ENCODE peak calls at places on chromosome 17, in eight cellular contexts. One of them, this sample, is unnamed.

GRCh38 chr17:74249966-74250365 is 24.1 kb upstream of the DNAI2 start:
- DNase-seq in HCT116: no peak
- DNase-seq in upper lobe of right lung: no peak
- DNase-seq in heart right ventricle: no peak
- DNase-seq in dorsolateral prefrontal cortex: no peak
- DNase-seq in MCF 10A: no peak
- DNase-seq in astrocyte: no peak
- DNase-seq in GM12865: no peak
- DNase-seq in this sample: no peak

GRCh38 chr17:7855643-7856080 is 796 bp downstream of the TMEM88 start:
- DNase-seq in dorsolateral prefrontal cortex: peak
- DNase-seq in heart right ventricle: peak
- DNase-seq in GM12865: no peak
- DNase-seq in upper lobe of right lung: no peak
- DNase-seq in MCF 10A: no peak
- DNase-seq in astrocyte: no peak
- DNase-seq in HCT116: no peak
- DNase-seq in this sample: no peak

GRCh38 chr17:9816472-9816871 is 5.4 kb downstream of the GSG1L2 start:
- DNase-seq in astrocyte: no peak
- DNase-seq in MCF 10A: no peak
- DNase-seq in GM12865: no peak
- DNase-seq in dorsolateral prefrontal cortex: no peak
- DNase-seq in HCT116: no peak
- DNase-seq in upper lobe of right lung: no peak
- DNase-seq in heart right ventricle: no peak
- DNase-seq in this sample: no peak

GRCh38 chr17:58267347-58268324 is 13.1 kb downstream of the MPO start:
- DNase-seq in upper lobe of right lung: peak
- DNase-seq in HCT116: no peak
- DNase-seq in GM12865: no peak
- DNase-seq in astrocyte: no peak
- DNase-seq in heart right ventricle: no peak
- DNase-seq in dorsolateral prefrontal cortex: no peak
- DNase-seq in MCF 10A: no peak
- DNase-seq in this sample: no peak

GRCh38 chr17:11900103-11900502 is 97.2 kb downstream of the ZNF18 start:
- DNase-seq in astrocyte: no peak
- DNase-seq in heart right ventricle: no peak
- DNase-seq in upper lobe of right lung: no peak
- DNase-seq in HCT116: no peak
- DNase-seq in dorsolateral prefrontal cortex: no peak
- DNase-seq in MCF 10A: no peak
- DNase-seq in GM12865: no peak
- DNase-seq in this sample: no peak

GRCh38 chr17:63676540-63676933 is 23.4 kb downstream of the LIMD2 start:
- DNase-seq in dorsolateral prefrontal cortex: no peak
- DNase-seq in GM12865: no peak
- DNase-seq in heart right ventricle: no peak
- DNase-seq in upper lobe of right lung: no peak
- DNase-seq in HCT116: no peak
- DNase-seq in MCF 10A: no peak
- DNase-seq in astrocyte: no peak
- DNase-seq in this sample: no peak

GRCh38 chr17:76272541-76273434 is 7.6 kb downstream of the UBALD2 start:
- DNase-seq in upper lobe of right lung: no peak
- DNase-seq in HCT116: no peak
- DNase-seq in dorsolateral prefrontal cortex: no peak
- DNase-seq in astrocyte: no peak
- DNase-seq in GM12865: peak
- DNase-seq in MCF 10A: no peak
- DNase-seq in heart right ventricle: no peak
- DNase-seq in this sample: no peak

GRCh38 chr17:17186051-17186450 is 20.1 kb downstream of the PLD6 start:
- DNase-seq in dorsolateral prefrontal cortex: no peak
- DNase-seq in GM12865: peak
- DNase-seq in heart right ventricle: no peak
- DNase-seq in upper lobe of right lung: no peak
- DNase-seq in HCT116: no peak
- DNase-seq in astrocyte: no peak
- DNase-seq in MCF 10A: no peak
- DNase-seq in this sample: no peak

GRCh38 chr17:68288804-68289203 is 2.1 kb downstream of the SLC16A6 start:
- DNase-seq in GM12865: peak
- DNase-seq in MCF 10A: no peak
- DNase-seq in heart right ventricle: no peak
- DNase-seq in astrocyte: no peak
- DNase-seq in HCT116: no peak
- DNase-seq in upper lobe of right lung: no peak
- DNase-seq in dorsolateral prefrontal cortex: no peak
- DNase-seq in this sample: no peak

GRCh38 chr17:39926588-39927100 is 757 bp downstream of the ORMDL3 start:
- DNase-seq in upper lobe of right lung: peak
- DNase-seq in MCF 10A: peak
- DNase-seq in astrocyte: no peak
- DNase-seq in GM12865: peak
- DNase-seq in HCT116: no peak
- DNase-seq in heart right ventricle: no peak
- DNase-seq in dorsolateral prefrontal cortex: no peak
- DNase-seq in this sample: no peak

GRCh38 chr17:82300707-82301270 is 16.6 kb downstream of the CD7 start:
- DNase-seq in astrocyte: no peak
- DNase-seq in HCT116: no peak
- DNase-seq in MCF 10A: peak
- DNase-seq in dorsolateral prefrontal cortex: peak
- DNase-seq in GM12865: peak
- DNase-seq in heart right ventricle: peak
- DNase-seq in upper lobe of right lung: peak
- DNase-seq in this sample: peak

GRCh38 chr17:17063546-17064122 is 21.4 kb downstream of the MPRIP start:
- DNase-seq in astrocyte: no peak
- DNase-seq in dorsolateral prefrontal cortex: peak
- DNase-seq in GM12865: no peak
- DNase-seq in heart right ventricle: peak
- DNase-seq in HCT116: no peak
- DNase-seq in upper lobe of right lung: peak
- DNase-seq in MCF 10A: peak
- DNase-seq in this sample: no peak

GRCh38 chr17:78133179-78133951 is 2.8 kb downstream of the TMC8 start:
- DNase-seq in MCF 10A: no peak
- DNase-seq in dorsolateral prefrontal cortex: no peak
- DNase-seq in GM12865: no peak
- DNase-seq in HCT116: no peak
- DNase-seq in upper lobe of right lung: no peak
- DNase-seq in astrocyte: no peak
- DNase-seq in heart right ventricle: no peak
- DNase-seq in this sample: no peak

GRCh38 chr17:78134899-78135385 is 4.4 kb downstream of the TMC8 start:
- DNase-seq in HCT116: no peak
- DNase-seq in upper lobe of right lung: no peak
- DNase-seq in heart right ventricle: no peak
- DNase-seq in MCF 10A: no peak
- DNase-seq in dorsolateral prefrontal cortex: no peak
- DNase-seq in GM12865: no peak
- DNase-seq in astrocyte: no peak
- DNase-seq in this sample: no peak

GRCh38 chr17:78135858-78136500 is 5.4 kb downstream of the TMC8 start:
- DNase-seq in heart right ventricle: no peak
- DNase-seq in GM12865: no peak
- DNase-seq in upper lobe of right lung: no peak
- DNase-seq in dorsolateral prefrontal cortex: no peak
- DNase-seq in astrocyte: no peak
- DNase-seq in HCT116: no peak
- DNase-seq in MCF 10A: no peak
- DNase-seq in this sample: no peak

GRCh38 chr17:78132767-78133178 is 2.2 kb downstream of the TMC8 start:
- DNase-seq in GM12865: no peak
- DNase-seq in astrocyte: no peak
- DNase-seq in heart right ventricle: no peak
- DNase-seq in upper lobe of right lung: no peak
- DNase-seq in dorsolateral prefrontal cortex: no peak
- DNase-seq in MCF 10A: no peak
- DNase-seq in HCT116: no peak
- DNase-seq in this sample: no peak

DNA sequence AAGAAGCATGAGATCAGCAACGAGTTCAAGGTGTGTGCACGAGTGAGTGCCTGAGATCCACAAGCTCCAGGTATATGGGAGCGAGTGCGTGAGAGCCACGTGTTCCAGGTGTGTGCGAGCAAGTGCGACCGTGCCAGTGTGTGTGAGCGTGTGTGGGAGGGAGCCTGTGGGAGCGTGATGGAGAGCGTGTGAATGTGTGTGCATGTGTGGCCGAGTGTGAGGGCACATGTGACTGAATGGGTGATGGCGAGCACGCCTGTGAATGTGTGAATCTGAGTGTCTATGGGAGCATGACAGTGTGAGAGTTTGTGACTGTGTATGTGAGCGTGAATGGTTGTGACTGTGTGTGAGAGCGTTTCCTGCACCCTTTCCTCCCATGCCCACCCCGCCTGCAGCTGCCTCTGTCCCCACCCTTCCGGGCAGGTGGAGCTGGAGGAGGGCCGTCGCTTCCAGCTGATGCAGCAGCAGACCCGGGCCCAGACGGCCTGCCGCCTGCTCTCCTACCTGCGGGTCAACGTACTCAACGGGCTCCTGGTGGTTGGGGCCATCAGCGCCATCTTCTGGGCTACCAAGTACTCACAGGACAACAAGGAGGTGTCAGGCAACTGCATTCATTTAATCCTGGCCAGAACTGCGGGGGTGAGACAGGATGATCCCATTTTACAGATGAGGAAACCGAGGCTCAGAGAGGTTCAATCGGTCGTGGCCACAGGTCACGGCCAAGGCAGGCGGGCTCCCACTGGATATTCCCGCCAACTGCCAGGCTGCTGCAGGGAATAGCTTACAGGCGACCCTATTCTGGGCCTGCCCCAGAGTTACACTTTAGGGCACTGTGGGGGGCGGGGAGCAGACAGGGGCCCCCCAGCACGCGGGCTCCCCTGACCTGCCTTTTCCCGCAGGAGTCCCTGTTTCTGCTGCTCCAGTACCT is 3.7 kb downstream of the TMC8 start:
- DNase-seq in HCT116: peak
- DNase-seq in dorsolateral prefrontal cortex: no peak
- DNase-seq in MCF 10A: peak
- DNase-seq in GM12865: peak
- DNase-seq in astrocyte: no peak
- DNase-seq in heart right ventricle: no peak
- DNase-seq in upper lobe of right lung: peak
- DNase-seq in this sample: no peak
- TF ChIP-seq CTCF in HCT116: peak
- TF ChIP-seq CTCF in dorsolateral prefrontal cortex: peak
- TF ChIP-seq CTCF in MCF 10A: peak
- TF ChIP-seq CTCF in GM12865: peak
- TF ChIP-seq CTCF in astrocyte: peak
- TF ChIP-seq CTCF in heart right ventricle: peak
- TF ChIP-seq CTCF in upper lobe of right lung: peak
- TF ChIP-seq CTCF in this sample: peak

DNA sequence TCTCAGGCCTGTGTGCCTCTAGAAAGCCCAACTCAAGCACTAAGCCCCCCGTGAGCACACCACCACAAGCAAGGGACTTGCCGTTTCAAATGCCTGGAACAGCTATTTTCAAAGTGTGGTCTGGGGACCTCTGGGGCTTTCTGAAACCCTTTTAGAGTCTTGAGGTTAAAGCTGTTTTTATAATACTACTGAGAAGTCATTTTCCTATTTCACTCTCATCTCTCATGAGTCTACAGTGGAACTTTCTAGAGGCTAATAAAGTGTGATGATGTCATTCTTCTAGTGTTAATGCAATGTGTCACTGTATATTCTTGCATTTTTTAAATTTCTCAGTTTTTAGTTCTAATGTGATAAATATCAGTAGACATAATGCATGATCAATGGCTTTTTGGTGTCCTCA is 443.8 kb downstream of the HS3ST3B1 start:
- DNase-seq in heart right ventricle: no peak
- DNase-seq in HCT116: no peak
- DNase-seq in dorsolateral prefrontal cortex: no peak
- DNase-seq in upper lobe of right lung: no peak
- DNase-seq in astrocyte: no peak
- DNase-seq in MCF 10A: no peak
- DNase-seq in GM12865: no peak
- DNase-seq in this sample: peak
- TF ChIP-seq CTCF in heart right ventricle: no peak
- TF ChIP-seq CTCF in HCT116: no peak
- TF ChIP-seq CTCF in dorsolateral prefrontal cortex: no peak
- TF ChIP-seq CTCF in upper lobe of right lung: no peak
- TF ChIP-seq CTCF in astrocyte: no peak
- TF ChIP-seq CTCF in MCF 10A: no peak
- TF ChIP-seq CTCF in GM12865: no peak
- TF ChIP-seq CTCF in this sample: no peak

DNA sequence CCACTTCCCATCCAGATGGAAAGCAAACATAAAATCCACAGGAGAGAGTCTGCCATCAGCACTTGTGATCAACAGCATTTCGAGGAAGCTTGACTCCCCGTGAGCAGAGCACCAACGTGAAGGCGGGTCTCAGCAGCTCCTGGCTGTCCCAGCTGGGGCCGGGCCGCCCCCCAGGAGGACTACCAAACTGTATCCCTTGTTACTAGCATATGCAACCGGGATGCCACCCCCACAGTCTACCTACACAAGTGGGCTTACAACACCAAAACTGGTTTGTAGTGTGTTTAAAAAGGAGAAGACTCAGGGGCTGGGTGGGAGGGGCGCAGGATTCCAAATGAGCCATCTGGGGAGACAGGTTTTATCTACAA is 121.0 kb downstream of the SLC39A11 start:
- DNase-seq in heart right ventricle: no peak
- DNase-seq in upper lobe of right lung: no peak
- DNase-seq in HCT116: no peak
- DNase-seq in MCF 10A: no peak
- DNase-seq in astrocyte: no peak
- DNase-seq in dorsolateral prefrontal cortex: no peak
- DNase-seq in GM12865: no peak
- DNase-seq in this sample: no peak
- TF ChIP-seq CTCF in heart right ventricle: no peak
- TF ChIP-seq CTCF in upper lobe of right lung: no peak
- TF ChIP-seq CTCF in HCT116: no peak
- TF ChIP-seq CTCF in MCF 10A: no peak
- TF ChIP-seq CTCF in astrocyte: no peak
- TF ChIP-seq CTCF in dorsolateral prefrontal cortex: no peak
- TF ChIP-seq CTCF in GM12865: no peak
- TF ChIP-seq CTCF in this sample: no peak

DNA sequence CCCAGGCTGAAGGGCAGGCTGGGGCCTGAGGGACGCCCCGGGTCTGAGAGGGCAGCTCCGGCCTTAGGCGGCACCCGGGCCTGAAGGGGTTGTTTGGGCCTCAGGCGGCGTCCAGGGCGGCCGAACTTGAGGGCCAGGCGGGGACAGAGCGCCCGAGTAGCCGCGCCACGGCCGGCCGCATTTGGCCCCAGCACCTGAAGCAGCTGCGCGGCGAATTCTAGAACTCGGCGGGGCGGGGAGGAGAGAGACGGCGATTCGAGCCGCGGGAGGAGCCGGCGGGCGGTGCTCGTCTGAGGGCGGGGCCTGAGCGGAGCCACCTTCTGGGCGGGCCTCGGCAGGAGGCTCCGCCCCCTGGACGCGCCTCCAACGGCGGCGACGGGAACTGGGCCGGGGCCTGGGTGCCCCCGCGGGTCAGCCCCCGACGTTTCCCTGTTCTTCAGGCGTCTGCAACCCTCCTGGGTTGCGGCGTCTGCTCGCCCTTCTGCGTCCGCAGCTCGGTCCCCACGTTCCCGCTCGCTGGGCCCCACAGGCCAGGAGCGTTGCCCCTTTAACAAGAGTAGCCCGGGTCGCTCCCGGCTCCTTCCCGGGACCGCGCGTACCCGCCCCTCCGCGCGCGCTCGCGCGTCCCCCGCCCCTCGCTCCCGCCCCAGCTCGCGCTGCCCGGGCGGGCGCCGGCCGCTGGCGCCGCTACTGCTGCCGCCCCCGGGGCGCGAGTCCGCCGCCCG is at the start of the genes INCA1 and KIF1C:
- DNase-seq in GM12865: peak
- DNase-seq in heart right ventricle: peak
- DNase-seq in MCF 10A: peak
- DNase-seq in dorsolateral prefrontal cortex: peak
- DNase-seq in upper lobe of right lung: peak
- DNase-seq in astrocyte: peak
- DNase-seq in HCT116: peak
- DNase-seq in this sample: peak
- TF ChIP-seq CTCF in GM12865: no peak
- TF ChIP-seq CTCF in heart right ventricle: no peak
- TF ChIP-seq CTCF in MCF 10A: no peak
- TF ChIP-seq CTCF in dorsolateral prefrontal cortex: peak
- TF ChIP-seq CTCF in upper lobe of right lung: peak
- TF ChIP-seq CTCF in astrocyte: no peak
- TF ChIP-seq CTCF in HCT116: no peak
- TF ChIP-seq CTCF in this sample: peak